ENCODE peak calls at places on chromosome 13, in ten cellular contexts. One of them, this sample, is unnamed.

GRCh38 chr13:51221108-51221507 is 1.1 kb upstream of the FAM124A start:
- DNase-seq in tibial artery: no peak
- DNase-seq in heart left ventricle: no peak
- DNase-seq in NCI-H69: peak
- DNase-seq in mammary epithelial cell: no peak
- DNase-seq in GM03348: no peak
- DNase-seq in Daoy: no peak
- DNase-seq in immature natural killer cell: no peak
- DNase-seq in AG09309: no peak
- DNase-seq in stimulated activated CD4-positive, alpha-beta T cell treated with anti-CD3 and anti-CD28 coated beads, Interleukin-1b, Interleukin-23, amount 100 ng/mL, for 4 hours: no peak
- DNase-seq in this sample: no peak

GRCh38 chr13:63124863-63125262 is 1709.2 kb upstream of the PCDH20 start:
- DNase-seq in tibial artery: no peak
- DNase-seq in heart left ventricle: no peak
- DNase-seq in NCI-H69: peak
- DNase-seq in mammary epithelial cell: no peak
- DNase-seq in GM03348: peak
- DNase-seq in Daoy: no peak
- DNase-seq in immature natural killer cell: no peak
- DNase-seq in AG09309: no peak
- DNase-seq in stimulated activated CD4-positive, alpha-beta T cell treated with anti-CD3 and anti-CD28 coated beads, Interleukin-1b, Interleukin-23, amount 100 ng/mL, for 4 hours: no peak
- DNase-seq in this sample: no peak

GRCh38 chr13:95275322-95276118 is 25.7 kb downstream of the ABCC4 start:
- DNase-seq in tibial artery: no peak
- DNase-seq in heart left ventricle: no peak
- DNase-seq in NCI-H69: peak
- DNase-seq in mammary epithelial cell: no peak
- DNase-seq in GM03348: peak
- DNase-seq in Daoy: no peak
- DNase-seq in immature natural killer cell: no peak
- DNase-seq in AG09309: no peak
- DNase-seq in stimulated activated CD4-positive, alpha-beta T cell treated with anti-CD3 and anti-CD28 coated beads, Interleukin-1b, Interleukin-23, amount 100 ng/mL, for 4 hours: no peak
- DNase-seq in this sample: no peak

GRCh38 chr13:98450495-98451167 is 126.3 kb downstream of the STK24 start:
- DNase-seq in tibial artery: no peak
- DNase-seq in heart left ventricle: peak
- DNase-seq in NCI-H69: no peak
- DNase-seq in mammary epithelial cell: no peak
- DNase-seq in GM03348: no peak
- DNase-seq in Daoy: no peak
- DNase-seq in immature natural killer cell: no peak
- DNase-seq in AG09309: no peak
- DNase-seq in stimulated activated CD4-positive, alpha-beta T cell treated with anti-CD3 and anti-CD28 coated beads, Interleukin-1b, Interleukin-23, amount 100 ng/mL, for 4 hours: no peak
- DNase-seq in this sample: no peak

GRCh38 chr13:42266464-42266863 is 5.5 kb upstream of the AKAP11 start:
- DNase-seq in tibial artery: no peak
- DNase-seq in heart left ventricle: peak
- DNase-seq in NCI-H69: peak
- DNase-seq in mammary epithelial cell: no peak
- DNase-seq in GM03348: peak
- DNase-seq in Daoy: peak
- DNase-seq in immature natural killer cell: no peak
- DNase-seq in AG09309: no peak
- DNase-seq in stimulated activated CD4-positive, alpha-beta T cell treated with anti-CD3 and anti-CD28 coated beads, Interleukin-1b, Interleukin-23, amount 100 ng/mL, for 4 hours: no peak
- DNase-seq in this sample: no peak

GRCh38 chr13:94658926-94659649 is 53.3 kb downstream of the SOX21 start:
- DNase-seq in tibial artery: no peak
- DNase-seq in heart left ventricle: no peak
- DNase-seq in NCI-H69: peak
- DNase-seq in mammary epithelial cell: peak
- DNase-seq in GM03348: no peak
- DNase-seq in Daoy: no peak
- DNase-seq in immature natural killer cell: no peak
- DNase-seq in AG09309: no peak
- DNase-seq in stimulated activated CD4-positive, alpha-beta T cell treated with anti-CD3 and anti-CD28 coated beads, Interleukin-1b, Interleukin-23, amount 100 ng/mL, for 4 hours: no peak
- DNase-seq in this sample: peak

GRCh38 chr13:100547805-100548204 is 40.8 kb downstream of the GGACT start:
- DNase-seq in tibial artery: no peak
- DNase-seq in heart left ventricle: no peak
- DNase-seq in NCI-H69: peak
- DNase-seq in mammary epithelial cell: peak
- DNase-seq in GM03348: no peak
- DNase-seq in Daoy: no peak
- DNase-seq in immature natural killer cell: no peak
- DNase-seq in AG09309: peak
- DNase-seq in stimulated activated CD4-positive, alpha-beta T cell treated with anti-CD3 and anti-CD28 coated beads, Interleukin-1b, Interleukin-23, amount 100 ng/mL, for 4 hours: no peak
- DNase-seq in this sample: no peak

GRCh38 chr13:113299951-113300350 is 2.9 kb downstream of the LAMP1 start:
- DNase-seq in tibial artery: no peak
- DNase-seq in heart left ventricle: no peak
- DNase-seq in NCI-H69: no peak
- DNase-seq in mammary epithelial cell: no peak
- DNase-seq in GM03348: no peak
- DNase-seq in Daoy: no peak
- DNase-seq in immature natural killer cell: no peak
- DNase-seq in AG09309: no peak
- DNase-seq in stimulated activated CD4-positive, alpha-beta T cell treated with anti-CD3 and anti-CD28 coated beads, Interleukin-1b, Interleukin-23, amount 100 ng/mL, for 4 hours: no peak
- DNase-seq in this sample: no peak

GRCh38 chr13:102900193-102900608 is 54.4 kb downstream of the ERCC5 start:
- DNase-seq in tibial artery: no peak
- DNase-seq in heart left ventricle: no peak
- DNase-seq in NCI-H69: peak
- DNase-seq in mammary epithelial cell: no peak
- DNase-seq in GM03348: no peak
- DNase-seq in Daoy: no peak
- DNase-seq in immature natural killer cell: no peak
- DNase-seq in AG09309: no peak
- DNase-seq in stimulated activated CD4-positive, alpha-beta T cell treated with anti-CD3 and anti-CD28 coated beads, Interleukin-1b, Interleukin-23, amount 100 ng/mL, for 4 hours: no peak
- DNase-seq in this sample: no peak

GRCh38 chr13:42333613-42334328 is 61.8 kb downstream of the AKAP11 start:
- DNase-seq in tibial artery: no peak
- DNase-seq in heart left ventricle: no peak
- DNase-seq in NCI-H69: peak
- DNase-seq in mammary epithelial cell: peak
- DNase-seq in GM03348: peak
- DNase-seq in Daoy: peak
- DNase-seq in immature natural killer cell: peak
- DNase-seq in AG09309: no peak
- DNase-seq in stimulated activated CD4-positive, alpha-beta T cell treated with anti-CD3 and anti-CD28 coated beads, Interleukin-1b, Interleukin-23, amount 100 ng/mL, for 4 hours: no peak
- DNase-seq in this sample: no peak

GRCh38 chr13:20495087-20496023 is 30.3 kb downstream of the CRYL1 start:
- DNase-seq in tibial artery: peak
- DNase-seq in heart left ventricle: peak
- DNase-seq in NCI-H69: peak
- DNase-seq in mammary epithelial cell: peak
- DNase-seq in GM03348: peak
- DNase-seq in Daoy: peak
- DNase-seq in immature natural killer cell: peak
- DNase-seq in AG09309: peak
- DNase-seq in stimulated activated CD4-positive, alpha-beta T cell treated with anti-CD3 and anti-CD28 coated beads, Interleukin-1b, Interleukin-23, amount 100 ng/mL, for 4 hours: peak
- DNase-seq in this sample: no peak

GRCh38 chr13:113589251-113589960 is 4.9 kb downstream of the TFDP1 start:
- DNase-seq in tibial artery: peak
- DNase-seq in heart left ventricle: no peak
- DNase-seq in NCI-H69: no peak
- DNase-seq in mammary epithelial cell: no peak
- DNase-seq in GM03348: no peak
- DNase-seq in Daoy: no peak
- DNase-seq in immature natural killer cell: no peak
- DNase-seq in AG09309: no peak
- DNase-seq in stimulated activated CD4-positive, alpha-beta T cell treated with anti-CD3 and anti-CD28 coated beads, Interleukin-1b, Interleukin-23, amount 100 ng/mL, for 4 hours: no peak
- DNase-seq in this sample: no peak

GRCh38 chr13:37289212-37289935 is 183.9 kb upstream of the CSNK1A1L start:
- DNase-seq in tibial artery: no peak
- DNase-seq in heart left ventricle: no peak
- DNase-seq in NCI-H69: no peak
- DNase-seq in mammary epithelial cell: no peak
- DNase-seq in GM03348: no peak
- DNase-seq in Daoy: no peak
- DNase-seq in immature natural killer cell: no peak
- DNase-seq in AG09309: no peak
- DNase-seq in stimulated activated CD4-positive, alpha-beta T cell treated with anti-CD3 and anti-CD28 coated beads, Interleukin-1b, Interleukin-23, amount 100 ng/mL, for 4 hours: no peak
- DNase-seq in this sample: no peak

GRCh38 chr13:104757712-104758111 is 1691.5 kb upstream of the SLC10A2 start:
- DNase-seq in tibial artery: no peak
- DNase-seq in heart left ventricle: no peak
- DNase-seq in NCI-H69: no peak
- DNase-seq in mammary epithelial cell: no peak
- DNase-seq in GM03348: no peak
- DNase-seq in Daoy: no peak
- DNase-seq in immature natural killer cell: no peak
- DNase-seq in AG09309: no peak
- DNase-seq in stimulated activated CD4-positive, alpha-beta T cell treated with anti-CD3 and anti-CD28 coated beads, Interleukin-1b, Interleukin-23, amount 100 ng/mL, for 4 hours: no peak
- DNase-seq in this sample: no peak

GRCh38 chr13:53411443-53411842 is 382.8 kb downstream of the OLFM4 start:
- DNase-seq in tibial artery: no peak
- DNase-seq in heart left ventricle: no peak
- DNase-seq in NCI-H69: peak
- DNase-seq in mammary epithelial cell: no peak
- DNase-seq in GM03348: no peak
- DNase-seq in Daoy: no peak
- DNase-seq in immature natural killer cell: no peak
- DNase-seq in AG09309: no peak
- DNase-seq in stimulated activated CD4-positive, alpha-beta T cell treated with anti-CD3 and anti-CD28 coated beads, Interleukin-1b, Interleukin-23, amount 100 ng/mL, for 4 hours: no peak
- DNase-seq in this sample: no peak

GRCh38 chr13:105442941-105443340 is 1092.5 kb downstream of the EFNB2 start:
- DNase-seq in tibial artery: no peak
- DNase-seq in heart left ventricle: peak
- DNase-seq in NCI-H69: no peak
- DNase-seq in mammary epithelial cell: peak
- DNase-seq in GM03348: peak
- DNase-seq in Daoy: peak
- DNase-seq in immature natural killer cell: no peak
- DNase-seq in AG09309: peak
- DNase-seq in stimulated activated CD4-positive, alpha-beta T cell treated with anti-CD3 and anti-CD28 coated beads, Interleukin-1b, Interleukin-23, amount 100 ng/mL, for 4 hours: no peak
- DNase-seq in this sample: no peak

GRCh38 chr13:34044660-34045080 is 226.7 kb downstream of the RFC3 start:
- DNase-seq in tibial artery: no peak
- DNase-seq in heart left ventricle: no peak
- DNase-seq in NCI-H69: no peak
- DNase-seq in mammary epithelial cell: peak
- DNase-seq in GM03348: peak
- DNase-seq in Daoy: peak
- DNase-seq in immature natural killer cell: no peak
- DNase-seq in AG09309: peak
- DNase-seq in stimulated activated CD4-positive, alpha-beta T cell treated with anti-CD3 and anti-CD28 coated beads, Interleukin-1b, Interleukin-23, amount 100 ng/mL, for 4 hours: no peak
- DNase-seq in this sample: no peak

GRCh38 chr13:80037505-80037888 is 303.4 kb downstream of the SPRY2 start:
- DNase-seq in tibial artery: no peak
- DNase-seq in heart left ventricle: no peak
- DNase-seq in NCI-H69: no peak
- DNase-seq in mammary epithelial cell: peak
- DNase-seq in GM03348: peak
- DNase-seq in Daoy: peak
- DNase-seq in immature natural killer cell: no peak
- DNase-seq in AG09309: peak
- DNase-seq in stimulated activated CD4-positive, alpha-beta T cell treated with anti-CD3 and anti-CD28 coated beads, Interleukin-1b, Interleukin-23, amount 100 ng/mL, for 4 hours: no peak
- DNase-seq in this sample: no peak

GRCh38 chr13:82477436-82477835 is 1404.8 kb downstream of the SLITRK1 start:
- DNase-seq in tibial artery: no peak
- DNase-seq in heart left ventricle: no peak
- DNase-seq in NCI-H69: no peak
- DNase-seq in mammary epithelial cell: no peak
- DNase-seq in GM03348: no peak
- DNase-seq in Daoy: no peak
- DNase-seq in immature natural killer cell: no peak
- DNase-seq in AG09309: no peak
- DNase-seq in stimulated activated CD4-positive, alpha-beta T cell treated with anti-CD3 and anti-CD28 coated beads, Interleukin-1b, Interleukin-23, amount 100 ng/mL, for 4 hours: no peak
- DNase-seq in this sample: peak

GRCh38 chr13:23679214-23679613 is 109.0 kb downstream of the TNFRSF19 start:
- DNase-seq in tibial artery: no peak
- DNase-seq in heart left ventricle: no peak
- DNase-seq in NCI-H69: no peak
- DNase-seq in mammary epithelial cell: no peak
- DNase-seq in GM03348: peak
- DNase-seq in Daoy: peak
- DNase-seq in immature natural killer cell: no peak
- DNase-seq in AG09309: no peak
- DNase-seq in stimulated activated CD4-positive, alpha-beta T cell treated with anti-CD3 and anti-CD28 coated beads, Interleukin-1b, Interleukin-23, amount 100 ng/mL, for 4 hours: no peak
- DNase-seq in this sample: no peak

GRCh38 chr13:100130092-100130491 is 41.2 kb downstream of the PCCA start:
- DNase-seq in tibial artery: no peak
- DNase-seq in heart left ventricle: peak
- DNase-seq in NCI-H69: peak
- DNase-seq in mammary epithelial cell: no peak
- DNase-seq in GM03348: peak
- DNase-seq in Daoy: no peak
- DNase-seq in immature natural killer cell: no peak
- DNase-seq in AG09309: no peak
- DNase-seq in stimulated activated CD4-positive, alpha-beta T cell treated with anti-CD3 and anti-CD28 coated beads, Interleukin-1b, Interleukin-23, amount 100 ng/mL, for 4 hours: no peak
- DNase-seq in this sample: no peak

GRCh38 chr13:59658027-59658735 is 505.5 kb downstream of the DIAPH3 start:
- DNase-seq in tibial artery: no peak
- DNase-seq in heart left ventricle: no peak
- DNase-seq in NCI-H69: no peak
- DNase-seq in mammary epithelial cell: peak
- DNase-seq in GM03348: no peak
- DNase-seq in Daoy: no peak
- DNase-seq in immature natural killer cell: no peak
- DNase-seq in AG09309: no peak
- DNase-seq in stimulated activated CD4-positive, alpha-beta T cell treated with anti-CD3 and anti-CD28 coated beads, Interleukin-1b, Interleukin-23, amount 100 ng/mL, for 4 hours: no peak
- DNase-seq in this sample: no peak

GRCh38 chr13:85724554-85725432 is 74.4 kb downstream of the SLITRK6 start:
- DNase-seq in tibial artery: no peak
- DNase-seq in heart left ventricle: no peak
- DNase-seq in NCI-H69: peak
- DNase-seq in mammary epithelial cell: no peak
- DNase-seq in GM03348: no peak
- DNase-seq in Daoy: no peak
- DNase-seq in immature natural killer cell: no peak
- DNase-seq in AG09309: no peak
- DNase-seq in stimulated activated CD4-positive, alpha-beta T cell treated with anti-CD3 and anti-CD28 coated beads, Interleukin-1b, Interleukin-23, amount 100 ng/mL, for 4 hours: no peak
- DNase-seq in this sample: no peak

GRCh38 chr13:25371608-25372274 is at the start of gene ATP8A2:
- DNase-seq in tibial artery: no peak
- DNase-seq in heart left ventricle: no peak
- DNase-seq in NCI-H69: peak
- DNase-seq in mammary epithelial cell: no peak
- DNase-seq in GM03348: peak
- DNase-seq in Daoy: no peak
- DNase-seq in immature natural killer cell: no peak
- DNase-seq in AG09309: no peak
- DNase-seq in stimulated activated CD4-positive, alpha-beta T cell treated with anti-CD3 and anti-CD28 coated beads, Interleukin-1b, Interleukin-23, amount 100 ng/mL, for 4 hours: no peak
- DNase-seq in this sample: no peak

GRCh38 chr13:76161143-76161542 is 525.0 kb downstream of the LMO7 start:
- DNase-seq in tibial artery: no peak
- DNase-seq in heart left ventricle: peak
- DNase-seq in NCI-H69: no peak
- DNase-seq in mammary epithelial cell: no peak
- DNase-seq in GM03348: no peak
- DNase-seq in Daoy: no peak
- DNase-seq in immature natural killer cell: no peak
- DNase-seq in AG09309: no peak
- DNase-seq in stimulated activated CD4-positive, alpha-beta T cell treated with anti-CD3 and anti-CD28 coated beads, Interleukin-1b, Interleukin-23, amount 100 ng/mL, for 4 hours: no peak
- DNase-seq in this sample: no peak

GRCh38 chr13:107466326-107466725 is 749.0 kb downstream of the LIG4 start:
- DNase-seq in tibial artery: no peak
- DNase-seq in heart left ventricle: no peak
- DNase-seq in NCI-H69: peak
- DNase-seq in mammary epithelial cell: no peak
- DNase-seq in GM03348: no peak
- DNase-seq in Daoy: peak
- DNase-seq in immature natural killer cell: no peak
- DNase-seq in AG09309: no peak
- DNase-seq in stimulated activated CD4-positive, alpha-beta T cell treated with anti-CD3 and anti-CD28 coated beads, Interleukin-1b, Interleukin-23, amount 100 ng/mL, for 4 hours: no peak
- DNase-seq in this sample: no peak

GRCh38 chr13:89490661-89491060 is 1819.5 kb downstream of the SLITRK5 start:
- DNase-seq in tibial artery: no peak
- DNase-seq in heart left ventricle: no peak
- DNase-seq in NCI-H69: no peak
- DNase-seq in mammary epithelial cell: no peak
- DNase-seq in GM03348: no peak
- DNase-seq in Daoy: no peak
- DNase-seq in immature natural killer cell: no peak
- DNase-seq in AG09309: no peak
- DNase-seq in stimulated activated CD4-positive, alpha-beta T cell treated with anti-CD3 and anti-CD28 coated beads, Interleukin-1b, Interleukin-23, amount 100 ng/mL, for 4 hours: no peak
- DNase-seq in this sample: no peak

This sample was measured in CMK.